ENCODE peak calls at places on chromosomes 4 and X, in ten cellular contexts. N, A, J, M, X, R, T, K, U and V are unnamed samples.

GRCh38 chr4:88880001-88880400 is 177.0 kb downstream of the FAM13A start:
- DNase-seq in R (no peak), M (no peak), N (no peak), A (no peak), U (no peak), X (no peak), K (no peak), J (no peak), T (no peak), V (peak)

GRCh38 chr4:37977471-37978452 is 17.6 kb downstream of the PTTG2 start:
- DNase-seq in J (peak), X (peak), R (peak), A (peak), N (peak), K (peak), U (peak), M (peak), T (peak), V (peak)

GRCh38 chr4:173243321-173243720 is 74.7 kb downstream of the GALNT7 start:
- DNase-seq in A (peak), J (no peak), M (no peak), N (peak), U (peak), R (no peak), T (no peak), K (peak), X (no peak), V (peak)

GRCh38 chr4:89101256-89102161 is 9.8 kb upstream of the TIGD2 start:
- DNase-seq in U (no peak), A (no peak), N (no peak), R (no peak), X (no peak), K (no peak), J (no peak), M (peak), T (no peak), V (peak)

GRCh38 chr4:119221412-119221811 is 8.9 kb downstream of the USP53 start:
- DNase-seq in R (no peak), K (no peak), N (no peak), A (no peak), M (no peak), U (no peak), T (no peak), J (no peak), X (no peak), V (no peak)

GRCh38 chrX:2608638-2609430 is 82.3 kb upstream of the CD99 start:
- DNase-seq in M (peak), U (peak), X (peak), K (peak), A (peak), R (peak), J (peak), N (peak), T (no peak), V (peak)

GRCh38 chr4:174066806-174067205 is 216.7 kb downstream of the FBXO8 start:
- DNase-seq in R (no peak), N (no peak), T (no peak), A (no peak), U (no peak), J (no peak), K (no peak), X (no peak), M (no peak), V (no peak)

GRCh38 chr4:75598390-75598789 is 31.9 kb downstream of the CDKL2 start:
- DNase-seq in T (no peak), N (peak), X (no peak), A (peak), J (no peak), M (no peak), U (no peak), K (peak), R (no peak), V (peak)

GRCh38 chr4:101791189-101791572 is 651 bp downstream of the BANK1 start:
- DNase-seq in U (peak), J (peak), T (no peak), R (no peak), A (no peak), K (no peak), N (no peak), M (peak), X (no peak), V (peak)

GRCh38 chr4:152971053-152971452 is 34.9 kb downstream of the FHDC1 start:
- DNase-seq in U (no peak), K (no peak), X (no peak), J (no peak), R (no peak), A (no peak), N (no peak), M (no peak), T (no peak), V (no peak)

GRCh38 chrX:41148553-41148952 is 63.3 kb downstream of the USP9X start:
- DNase-seq in R (no peak), X (no peak), J (no peak), M (no peak), A (peak), K (peak), T (no peak), N (peak), U (no peak), V (peak)

GRCh38 chr4:184313710-184314659 is 96.3 kb upstream of the ENPP6 start:
- DNase-seq in U (no peak), J (no peak), N (no peak), K (no peak), A (no peak), M (peak), T (no peak), X (peak), R (no peak), V (no peak)

GRCh38 chr4:21544410-21544809 is 404.2 kb downstream of the KCNIP4 start:
- DNase-seq in R (peak), M (no peak), X (no peak), T (no peak), A (no peak), J (peak), U (no peak), K (no peak), N (no peak), V (peak)

GRCh38 chrX:137052641-137053235 is 18.9 kb upstream of the GPR101 start:
- DNase-seq in M (no peak), A (no peak), T (no peak), J (no peak), N (no peak), K (no peak), X (no peak), R (no peak), U (no peak), V (no peak)

GRCh38 chr4:76610751-76611150 is 175.7 kb downstream of the SHROOM3 start:
- DNase-seq in U (no peak), T (no peak), X (no peak), N (no peak), J (no peak), K (no peak), M (no peak), R (no peak), A (no peak), V (no peak)

GRCh38 chr4:90227177-90227576 is 100.0 kb downstream of the CCSER1 start:
- DNase-seq in R (no peak), U (no peak), M (no peak), X (no peak), A (no peak), J (no peak), T (no peak), N (no peak), K (no peak), V (no peak)

GRCh38 chr4:37762294-37763163 is 64.0 kb upstream of the PGM2 start:
- DNase-seq in A (no peak), X (no peak), J (no peak), M (no peak), R (no peak), N (peak), K (no peak), U (no peak), T (no peak), V (peak)

GRCh38 chr4:155497306-155497705 is 120.5 kb upstream of the MAP9 start:
- DNase-seq in X (no peak), N (no peak), M (no peak), J (no peak), R (no peak), U (no peak), T (no peak), A (no peak), K (no peak), V (no peak)

GRCh38 chr4:42399393-42399792 is 2.1 kb downstream of the SHISA3 start:
- DNase-seq in T (no peak), K (no peak), M (no peak), N (no peak), J (no peak), U (no peak), R (no peak), A (no peak), X (no peak), V (no peak)

GRCh38 chrX:132491191-132491590 is 2.4 kb upstream of the MBNL3 start:
- DNase-seq in M (peak), K (no peak), N (no peak), X (no peak), A (no peak), U (peak), T (no peak), R (no peak), J (no peak), V (no peak)

GRCh38 chr4:115418997-115419396 is 305.6 kb upstream of the NDST4 start:
- DNase-seq in R (no peak), N (no peak), X (no peak), T (no peak), U (no peak), M (no peak), A (no peak), J (no peak), K (no peak), V (no peak)

GRCh38 chr4:109319156-109319555 is 16.7 kb upstream of the COL25A1 start:
- DNase-seq in T (no peak), N (no peak), R (no peak), K (no peak), M (no peak), A (no peak), J (no peak), U (no peak), X (no peak), V (no peak)

GRCh38 chr4:73892966-73893365 is 23.8 kb downstream of the CXCL1 start:
- DNase-seq in U (no peak), M (no peak), X (no peak), A (no peak), K (no peak), J (no peak), R (no peak), N (no peak), T (no peak), V (no peak)

GRCh38 chr4:75306496-75306895 is 207.7 kb downstream of the RCHY1 start:
- DNase-seq in N (no peak), M (no peak), K (no peak), T (no peak), R (no peak), A (no peak), J (no peak), X (no peak), U (no peak), V (no peak)

GRCh38 chrX:129688097-129688496 is 33.3 kb upstream of the APLN start:
- DNase-seq in X (no peak), J (no peak), T (no peak), A (no peak), U (no peak), N (no peak), K (no peak), M (no peak), R (no peak), V (no peak)

GRCh38 chr4:2009651-2010233 is 968 bp upstream of the NELFA start:
- DNase-seq in R (peak), U (peak), X (peak), M (peak), J (peak), A (peak), K (peak), N (peak), T (no peak), V (peak)
- TF ChIP-seq CTCF in R (peak), U (no peak), X (peak), M (no peak), J (no peak), A (peak), K (no peak), N (peak), T (no peak), V (peak)

GRCh38 chr4:110955748-110956147 is 332.9 kb upstream of the PITX2 start:
- DNase-seq in R (no peak), K (no peak), N (no peak), A (no peak), X (no peak), M (no peak), T (no peak), U (no peak), J (no peak), V (no peak)

GRCh38 chr4:110953898-110954297 is 331.0 kb upstream of the PITX2 start:
- DNase-seq in M (no peak), J (no peak), R (no peak), K (no peak), A (no peak), U (no peak), X (no peak), N (no peak), T (no peak), V (no peak)

GRCh38 chr4:110963621-110964020 is 340.7 kb upstream of the PITX2 start:
- DNase-seq in T (no peak), K (no peak), M (no peak), R (no peak), N (no peak), A (no peak), J (no peak), U (no peak), X (no peak), V (no peak)

GRCh38 chr4:110962616-110963015 is 339.7 kb upstream of the PITX2 start:
- DNase-seq in N (no peak), J (no peak), K (no peak), X (no peak), U (no peak), A (no peak), R (no peak), T (no peak), M (no peak), V (no peak)

GRCh38 chr4:110959041-110959643 is 336.3 kb upstream of the PITX2 start:
- DNase-seq in X (no peak), M (no peak), K (peak), N (no peak), J (no peak), R (no peak), U (peak), A (peak), T (no peak), V (peak)
- TF ChIP-seq CTCF in X (no peak), M (no peak), K (no peak), N (peak), J (no peak), R (peak), U (peak), A (peak), T (no peak), V (peak)

GRCh38 chrX:32825009-32825408 is 386.3 kb downstream of the DMD start:
- DNase-seq in T (no peak), M (no peak), J (no peak), U (no peak), R (no peak), N (no peak), X (no peak), K (no peak), A (no peak), V (no peak)
- TF ChIP-seq CTCF in T (no peak), M (no peak), J (no peak), U (no peak), R (no peak), N (no peak), X (no peak), K (no peak), A (no peak), V (no peak)

DNA sequence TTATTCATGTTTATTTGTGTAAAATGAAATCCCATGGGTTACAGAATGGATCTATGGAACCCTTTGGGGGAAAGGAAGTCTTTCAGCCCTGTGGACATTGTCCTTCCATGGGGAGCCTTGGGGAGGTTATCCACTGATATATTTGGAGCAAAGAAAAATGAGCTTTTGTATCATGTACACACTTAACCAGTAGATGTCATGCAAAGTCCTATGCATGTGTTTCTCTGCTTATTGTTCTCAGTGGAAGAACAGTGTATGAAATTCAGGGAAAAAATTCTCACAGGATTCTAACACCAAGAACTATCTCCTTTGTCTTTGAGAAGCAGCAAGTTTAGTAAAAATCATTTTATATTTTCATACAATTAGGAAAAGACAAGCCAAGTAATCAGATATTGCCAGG is 105.3 kb downstream of the DTHD1 start:
- DNase-seq in T (no peak), R (no peak), M (no peak), N (no peak), K (no peak), J (no peak), X (no peak), A (no peak), U (no peak), V (no peak)
- TF ChIP-seq CTCF in T (no peak), R (no peak), M (no peak), N (no peak), K (no peak), J (no peak), X (no peak), A (no peak), U (no peak), V (no peak)

DNA sequence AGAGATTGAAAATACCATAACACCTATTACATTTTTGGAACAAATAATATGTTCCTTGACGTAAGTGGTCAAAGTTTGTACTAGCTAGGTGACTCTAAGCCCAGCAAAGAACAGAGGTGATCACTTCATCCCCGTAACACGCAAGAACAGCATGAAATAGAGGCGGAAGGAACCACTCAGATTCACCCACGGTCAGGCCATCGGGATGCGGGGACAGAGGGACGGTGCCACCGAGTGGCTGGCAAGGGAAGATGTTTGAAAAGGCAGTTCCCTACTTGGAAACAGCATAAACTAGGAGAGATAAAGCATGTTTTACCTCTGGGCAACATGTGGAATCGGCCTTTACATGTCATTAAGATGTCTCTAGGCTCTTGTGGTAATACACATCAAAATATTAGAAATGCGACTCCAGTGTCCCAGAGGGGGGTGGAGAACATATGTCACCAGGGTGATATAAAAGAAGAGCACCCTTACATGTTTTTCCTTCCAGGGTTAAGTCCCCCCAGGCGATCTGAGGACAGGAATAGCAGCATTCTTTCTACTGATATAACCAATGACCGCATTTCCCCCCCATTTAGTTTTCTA is 84.0 kb downstream of the PHKA2 start:
- DNase-seq in T (no peak), J (no peak), M (no peak), U (peak), A (no peak), K (no peak), R (no peak), N (no peak), X (no peak), V (peak)
- TF ChIP-seq CTCF in T (no peak), J (no peak), M (no peak), U (peak), A (peak), K (no peak), R (peak), N (no peak), X (peak), V (peak)

GRCh38 chr4:8221476-8221875 is 22.4 kb downstream of the SH3TC1 start:
- DNase-seq in R (no peak), X (no peak), K (peak), U (no peak), M (no peak), N (no peak), A (peak), T (no peak), J (no peak), V (peak)
- TF ChIP-seq CTCF in R (no peak), X (no peak), K (no peak), U (no peak), M (no peak), N (no peak), A (no peak), T (no peak), J (no peak), V (no peak)

GRCh38 chrX:8083276-8083675 is 87.8 kb downstream of the VCX2 start:
- DNase-seq in T (no peak), R (no peak), M (no peak), K (peak), U (no peak), X (no peak), A (no peak), N (no peak), J (no peak), V (no peak)

DNA sequence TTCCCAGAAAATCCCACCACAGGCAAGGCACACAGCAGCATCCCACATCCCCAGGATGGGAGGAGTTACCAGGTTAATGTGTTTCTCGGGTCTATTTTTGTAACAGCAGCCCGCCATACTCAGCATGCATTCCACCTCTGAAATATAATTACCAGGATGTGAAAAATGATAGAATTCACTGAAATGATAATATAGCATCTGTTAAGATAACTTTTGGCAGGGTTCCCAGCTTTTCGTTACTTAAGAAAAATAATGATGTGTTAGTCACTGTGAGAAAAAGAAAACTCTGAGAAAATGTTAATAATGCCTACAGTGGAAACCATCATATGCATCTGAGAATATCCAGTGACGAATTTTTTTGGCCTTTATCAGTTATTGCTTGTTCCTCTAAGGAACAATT is 87.0 kb downstream of the VCX2 start:
- DNase-seq in R (no peak), N (peak), U (no peak), K (peak), T (no peak), J (no peak), M (no peak), A (no peak), X (no peak), V (peak)
- TF ChIP-seq CTCF in R (no peak), N (no peak), U (no peak), K (no peak), T (no peak), J (no peak), M (no peak), A (no peak), X (no peak), V (no peak)

GRCh38 chr4:182918791-182919302 is 1.7 kb upstream of the DCTD start:
- DNase-seq in N (no peak), R (no peak), T (no peak), U (no peak), M (no peak), K (no peak), X (no peak), A (no peak), J (no peak), V (peak)

GRCh38 chr4:182914357-182914756 is 2.8 kb downstream of the DCTD start:
- DNase-seq in J (no peak), U (no peak), T (no peak), M (no peak), K (no peak), R (no peak), X (no peak), N (no peak), A (peak), V (no peak)

GRCh38 chr4:182916483-182917181 is 554 bp downstream of the DCTD start:
- DNase-seq in U (peak), X (peak), N (peak), A (peak), T (peak), K (peak), R (peak), M (no peak), J (peak), V (peak)

GRCh38 chr4:182918044-182918607 is 940 bp upstream of the DCTD start:
- DNase-seq in X (no peak), K (no peak), A (no peak), U (no peak), T (no peak), M (no peak), R (no peak), N (no peak), J (no peak), V (no peak)

DNA sequence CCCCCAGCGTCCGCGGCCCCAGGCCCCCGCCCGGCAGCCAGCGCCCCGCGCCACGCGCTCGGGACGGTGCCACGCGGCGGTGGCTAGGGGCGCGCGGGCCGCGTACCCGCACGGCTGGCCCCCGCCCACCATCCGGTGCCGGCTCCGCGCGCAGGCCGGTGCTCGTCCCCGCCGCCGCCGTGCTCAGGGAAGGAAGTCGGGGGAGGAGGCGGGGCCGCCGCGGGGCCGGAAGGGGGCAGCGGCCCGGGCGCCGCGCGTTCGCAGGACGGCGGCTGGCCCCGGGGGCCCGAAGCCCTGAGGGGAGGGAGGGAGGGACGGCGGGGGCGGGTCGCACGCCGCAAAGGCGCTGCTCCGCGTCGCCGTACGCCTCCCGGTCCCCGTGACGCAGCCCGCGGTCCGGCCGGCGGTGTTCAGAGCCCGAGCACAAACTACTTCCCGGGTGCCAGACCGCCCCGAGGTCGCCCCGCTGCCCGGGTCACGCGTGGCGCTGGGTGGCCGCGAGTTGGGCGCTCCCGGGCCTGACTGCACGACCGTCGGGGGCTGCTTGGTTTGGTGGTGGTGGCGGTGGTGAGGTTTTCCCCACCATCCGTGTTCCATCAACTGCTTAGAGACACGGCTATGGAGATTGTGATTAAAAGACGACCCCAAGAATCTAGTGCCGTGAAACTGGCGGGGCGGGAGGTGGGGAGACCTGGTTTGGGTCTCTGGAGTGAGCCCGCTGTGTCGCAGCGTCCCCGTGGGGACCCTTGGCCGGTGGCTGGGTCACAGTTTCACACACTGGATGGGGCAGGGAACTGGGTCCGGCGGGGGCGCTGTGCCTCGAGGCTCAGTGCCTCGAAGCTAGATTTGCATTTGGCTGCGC is at the start of gene DCTD:
- DNase-seq in T (peak), J (peak), A (peak), X (peak), K (peak), N (peak), M (peak), R (peak), U (peak), V (peak)
- TF ChIP-seq CTCF in T (no peak), J (no peak), A (peak), X (peak), K (peak), N (peak), M (peak), R (peak), U (peak), V (peak)